ENCODE peak calls at places on chromosomes 1 and 21, in five cellular contexts. One of them, this sample, is unnamed.

GRCh38 chr1:71502026-71502425 is 421.2 kb upstream of the ZRANB2 start:
- DNase-seq in heart right ventricle: no peak
- DNase-seq in activated T-helper 1 cell treated with Interleukin-2 at 50 U/mL for 16 hours: no peak
- DNase-seq in activated CD8-positive, alpha-beta memory T cell treated with anti-CD3 and anti-CD28 coated beads, Interleukin-2, amount 50 U/mL, for 4 hours: no peak
- DNase-seq in iPS-NIHi11: no peak
- DNase-seq in this sample: no peak

GRCh38 chr21:37462087-37462861 is 95.7 kb downstream of the DYRK1A start:
- DNase-seq in activated CD8-positive, alpha-beta memory T cell treated with anti-CD3 and anti-CD28 coated beads, Interleukin-2, amount 50 U/mL, for 4 hours: no peak
- DNase-seq in heart right ventricle: no peak
- DNase-seq in activated T-helper 1 cell treated with Interleukin-2 at 50 U/mL for 16 hours: no peak
- DNase-seq in iPS-NIHi11: no peak
- DNase-seq in this sample: no peak

GRCh38 chr1:169133801-169134558 is 27.5 kb downstream of the ATP1B1 start:
- DNase-seq in heart right ventricle: no peak
- DNase-seq in activated T-helper 1 cell treated with Interleukin-2 at 50 U/mL for 16 hours: no peak
- DNase-seq in iPS-NIHi11: no peak
- DNase-seq in activated CD8-positive, alpha-beta memory T cell treated with anti-CD3 and anti-CD28 coated beads, Interleukin-2, amount 50 U/mL, for 4 hours: no peak
- DNase-seq in this sample: no peak

GRCh38 chr1:8423702-8424538 is 106.0 kb downstream of the SLC45A1 start:
- DNase-seq in activated T-helper 1 cell treated with Interleukin-2 at 50 U/mL for 16 hours: peak
- DNase-seq in heart right ventricle: peak
- DNase-seq in iPS-NIHi11: peak
- DNase-seq in activated CD8-positive, alpha-beta memory T cell treated with anti-CD3 and anti-CD28 coated beads, Interleukin-2, amount 50 U/mL, for 4 hours: peak
- DNase-seq in this sample: peak

GRCh38 chr1:214570442-214570841 is 19.0 kb upstream of the PTPN14 start:
- DNase-seq in activated CD8-positive, alpha-beta memory T cell treated with anti-CD3 and anti-CD28 coated beads, Interleukin-2, amount 50 U/mL, for 4 hours: no peak
- DNase-seq in activated T-helper 1 cell treated with Interleukin-2 at 50 U/mL for 16 hours: no peak
- DNase-seq in heart right ventricle: no peak
- DNase-seq in iPS-NIHi11: no peak
- DNase-seq in this sample: no peak

GRCh38 chr1:87841332-87841731 is 512.7 kb downstream of the LMO4 start:
- DNase-seq in iPS-NIHi11: no peak
- DNase-seq in heart right ventricle: no peak
- DNase-seq in activated T-helper 1 cell treated with Interleukin-2 at 50 U/mL for 16 hours: no peak
- DNase-seq in activated CD8-positive, alpha-beta memory T cell treated with anti-CD3 and anti-CD28 coated beads, Interleukin-2, amount 50 U/mL, for 4 hours: no peak
- DNase-seq in this sample: no peak

GRCh38 chr1:31306278-31306677 is 9.4 kb downstream of the ZCCHC17 start:
- DNase-seq in iPS-NIHi11: no peak
- DNase-seq in activated T-helper 1 cell treated with Interleukin-2 at 50 U/mL for 16 hours: no peak
- DNase-seq in activated CD8-positive, alpha-beta memory T cell treated with anti-CD3 and anti-CD28 coated beads, Interleukin-2, amount 50 U/mL, for 4 hours: no peak
- DNase-seq in heart right ventricle: no peak
- DNase-seq in this sample: no peak

GRCh38 chr1:226223786-226224244 is 351 bp downstream of the MIXL1 start:
- DNase-seq in iPS-NIHi11: no peak
- DNase-seq in activated T-helper 1 cell treated with Interleukin-2 at 50 U/mL for 16 hours: no peak
- DNase-seq in heart right ventricle: no peak
- DNase-seq in activated CD8-positive, alpha-beta memory T cell treated with anti-CD3 and anti-CD28 coated beads, Interleukin-2, amount 50 U/mL, for 4 hours: peak
- DNase-seq in this sample: no peak

GRCh38 chr1:180502361-180503273 is at the start of gene ACBD6:
- DNase-seq in iPS-NIHi11: peak
- DNase-seq in heart right ventricle: peak
- DNase-seq in activated T-helper 1 cell treated with Interleukin-2 at 50 U/mL for 16 hours: peak
- DNase-seq in activated CD8-positive, alpha-beta memory T cell treated with anti-CD3 and anti-CD28 coated beads, Interleukin-2, amount 50 U/mL, for 4 hours: peak
- DNase-seq in this sample: peak

GRCh38 chr1:182587666-182588438 is 1.2 kb downstream of the RNASEL start:
- DNase-seq in iPS-NIHi11: no peak
- DNase-seq in activated CD8-positive, alpha-beta memory T cell treated with anti-CD3 and anti-CD28 coated beads, Interleukin-2, amount 50 U/mL, for 4 hours: no peak
- DNase-seq in heart right ventricle: no peak
- DNase-seq in activated T-helper 1 cell treated with Interleukin-2 at 50 U/mL for 16 hours: no peak
- DNase-seq in this sample: no peak

GRCh38 chr1:61131716-61132115 is 49.4 kb downstream of the NFIA start:
- DNase-seq in iPS-NIHi11: no peak
- DNase-seq in activated CD8-positive, alpha-beta memory T cell treated with anti-CD3 and anti-CD28 coated beads, Interleukin-2, amount 50 U/mL, for 4 hours: no peak
- DNase-seq in activated T-helper 1 cell treated with Interleukin-2 at 50 U/mL for 16 hours: no peak
- DNase-seq in heart right ventricle: no peak
- DNase-seq in this sample: no peak

GRCh38 chr1:201295861-201296260 is 12.6 kb downstream of the PKP1 start:
- DNase-seq in activated CD8-positive, alpha-beta memory T cell treated with anti-CD3 and anti-CD28 coated beads, Interleukin-2, amount 50 U/mL, for 4 hours: no peak
- DNase-seq in activated T-helper 1 cell treated with Interleukin-2 at 50 U/mL for 16 hours: no peak
- DNase-seq in heart right ventricle: no peak
- DNase-seq in iPS-NIHi11: no peak
- DNase-seq in this sample: no peak

GRCh38 chr1:207891148-207891547 is 19.8 kb downstream of the CD34 start:
- DNase-seq in activated CD8-positive, alpha-beta memory T cell treated with anti-CD3 and anti-CD28 coated beads, Interleukin-2, amount 50 U/mL, for 4 hours: no peak
- DNase-seq in activated T-helper 1 cell treated with Interleukin-2 at 50 U/mL for 16 hours: no peak
- DNase-seq in iPS-NIHi11: no peak
- DNase-seq in heart right ventricle: no peak
- DNase-seq in this sample: no peak

GRCh38 chr1:223426936-223427335 is 33.7 kb downstream of the CCDC185 start:
- DNase-seq in heart right ventricle: no peak
- DNase-seq in activated T-helper 1 cell treated with Interleukin-2 at 50 U/mL for 16 hours: no peak
- DNase-seq in activated CD8-positive, alpha-beta memory T cell treated with anti-CD3 and anti-CD28 coated beads, Interleukin-2, amount 50 U/mL, for 4 hours: no peak
- DNase-seq in iPS-NIHi11: no peak
- DNase-seq in this sample: no peak

GRCh38 chr1:228163776-228164534 is 1.6 kb upstream of the IBA57 start:
- DNase-seq in iPS-NIHi11: no peak
- DNase-seq in activated CD8-positive, alpha-beta memory T cell treated with anti-CD3 and anti-CD28 coated beads, Interleukin-2, amount 50 U/mL, for 4 hours: no peak
- DNase-seq in heart right ventricle: no peak
- DNase-seq in activated T-helper 1 cell treated with Interleukin-2 at 50 U/mL for 16 hours: no peak
- DNase-seq in this sample: no peak

GRCh38 chr1:23242414-23242813 is 25.1 kb upstream of the HTR1D start:
- DNase-seq in activated T-helper 1 cell treated with Interleukin-2 at 50 U/mL for 16 hours: no peak
- DNase-seq in activated CD8-positive, alpha-beta memory T cell treated with anti-CD3 and anti-CD28 coated beads, Interleukin-2, amount 50 U/mL, for 4 hours: no peak
- DNase-seq in heart right ventricle: no peak
- DNase-seq in iPS-NIHi11: no peak
- DNase-seq in this sample: no peak

GRCh38 chr1:224162768-224163167 is 20.3 kb upstream of the DEGS1 start:
- DNase-seq in heart right ventricle: no peak
- DNase-seq in iPS-NIHi11: no peak
- DNase-seq in activated CD8-positive, alpha-beta memory T cell treated with anti-CD3 and anti-CD28 coated beads, Interleukin-2, amount 50 U/mL, for 4 hours: no peak
- DNase-seq in activated T-helper 1 cell treated with Interleukin-2 at 50 U/mL for 16 hours: no peak
- DNase-seq in this sample: no peak

GRCh38 chr1:45493116-45493697 is 2.2 kb upstream of the TESK2 start:
- DNase-seq in iPS-NIHi11: peak
- DNase-seq in activated T-helper 1 cell treated with Interleukin-2 at 50 U/mL for 16 hours: peak
- DNase-seq in activated CD8-positive, alpha-beta memory T cell treated with anti-CD3 and anti-CD28 coated beads, Interleukin-2, amount 50 U/mL, for 4 hours: peak
- DNase-seq in heart right ventricle: no peak
- DNase-seq in this sample: no peak

GRCh38 chr1:221263831-221264767 is 384.9 kb downstream of the HLX start:
- DNase-seq in activated CD8-positive, alpha-beta memory T cell treated with anti-CD3 and anti-CD28 coated beads, Interleukin-2, amount 50 U/mL, for 4 hours: no peak
- DNase-seq in heart right ventricle: no peak
- DNase-seq in activated T-helper 1 cell treated with Interleukin-2 at 50 U/mL for 16 hours: no peak
- DNase-seq in iPS-NIHi11: peak
- DNase-seq in this sample: peak

GRCh38 chr21:42012344-42012743 is 2.2 kb upstream of the ZBTB21 start:
- DNase-seq in heart right ventricle: no peak
- DNase-seq in iPS-NIHi11: no peak
- DNase-seq in activated T-helper 1 cell treated with Interleukin-2 at 50 U/mL for 16 hours: no peak
- DNase-seq in activated CD8-positive, alpha-beta memory T cell treated with anti-CD3 and anti-CD28 coated beads, Interleukin-2, amount 50 U/mL, for 4 hours: no peak
- DNase-seq in this sample: no peak

GRCh38 chr1:225670806-225671733 is 18.1 kb upstream of the ENAH start:
- DNase-seq in iPS-NIHi11: no peak
- DNase-seq in activated T-helper 1 cell treated with Interleukin-2 at 50 U/mL for 16 hours: no peak
- DNase-seq in activated CD8-positive, alpha-beta memory T cell treated with anti-CD3 and anti-CD28 coated beads, Interleukin-2, amount 50 U/mL, for 4 hours: no peak
- DNase-seq in heart right ventricle: no peak
- DNase-seq in this sample: no peak

This sample was measured in posterior cingulate gyrus.